ENCODE peak calls at places on chromosomes 4 and X, in six cellular contexts. X, K, P, J, H and N are unnamed samples.
A peak's percentile ranks its signal among the peaks of the same experiment; 100 is the strongest.

GRCh38 chr4:185470503-185471195 is 884 bp downstream of the CCDC110 start:
- DNase-seq in X (peak; percentile 26), K (peak; percentile 56), P (no peak), J (peak; percentile 41), H (peak; percentile 64), N (peak; percentile 65)

GRCh38 chr4:85842540-85842939 is 367.6 kb downstream of the ARHGAP24 start:
- DNase-seq in X (peak; percentile 42), K (no peak), P (no peak), J (no peak), H (no peak), N (no peak)

GRCh38 chr4:57905965-57906364 is 795.8 kb upstream of the IGFBP7 start:
- DNase-seq in X (no peak), K (no peak), P (no peak), J (no peak), H (no peak), N (no peak)

GRCh38 chrX:101759000-101759399 is 99.3 kb upstream of the ARMCX2 start:
- DNase-seq in X (peak; percentile 52), K (peak; percentile 18), P (no peak), J (peak; percentile 83), H (peak; percentile 38), N (peak; percentile 25)

GRCh38 chr4:176137626-176138025 is 57.8 kb downstream of the SPATA4 start:
- DNase-seq in X (no peak), K (no peak), P (no peak), J (no peak), H (no peak), N (no peak)

GRCh38 chr4:34417160-34417559 is 1827.2 kb downstream of the ARAP2 start:
- DNase-seq in X (peak; percentile 29), K (no peak), P (no peak), J (no peak), H (no peak), N (no peak)

GRCh38 chr4:74531952-74532794 is 87.2 kb downstream of the AREG start:
- DNase-seq in X (peak; percentile 87), K (no peak), P (no peak), J (peak; percentile 82), H (peak; percentile 22), N (no peak)

GRCh38 chrX:23788946-23789345 is 6.0 kb downstream of the SAT1 start:
- DNase-seq in X (no peak), K (no peak), P (no peak), J (no peak), H (no peak), N (no peak)

GRCh38 chr4:165094873-165095272 is 17.8 kb downstream of the TMEM192 start:
- DNase-seq in X (no peak), K (no peak), P (no peak), J (no peak), H (no peak), N (no peak)

GRCh38 chr4:184807797-184808718 is 17.7 kb downstream of the ACSL1 start:
- DNase-seq in X (peak; percentile 69), K (no peak), P (no peak), J (peak; percentile 91), H (no peak), N (no peak)

GRCh38 chr4:5378002-5378401 is 326.7 kb downstream of the STK32B start:
- DNase-seq in X (no peak), K (no peak), P (no peak), J (peak; percentile 21), H (no peak), N (no peak)

GRCh38 chr4:123833156-123833555 is 436.6 kb downstream of the SPRY1 start:
- DNase-seq in X (no peak), K (no peak), P (no peak), J (no peak), H (no peak), N (no peak)

GRCh38 chr4:10456270-10457254 is 664 bp downstream of the ZNF518B start:
- DNase-seq in X (peak; percentile 74), K (peak; percentile 53), P (peak; percentile 67), J (peak; percentile 79), H (peak; percentile 70), N (peak; percentile 57)

GRCh38 chr4:140691369-140691768 is 64.8 kb downstream of the TBC1D9 start:
- DNase-seq in X (peak; percentile 44), K (no peak), P (no peak), J (peak; percentile 76), H (no peak), N (no peak)

GRCh38 chrX:19443886-19444530 is 71.3 kb downstream of the MAP3K15 start:
- DNase-seq in X (no peak), K (no peak), P (no peak), J (no peak), H (no peak), N (no peak)

GRCh38 chr4:183468210-183469095 is 24.0 kb downstream of the CDKN2AIP start:
- DNase-seq in X (peak; percentile 54), K (no peak), P (no peak), J (no peak), H (no peak), N (no peak)

GRCh38 chr4:16029886-16030285 is 53.9 kb downstream of the PROM1 start:
- DNase-seq in X (no peak), K (no peak), P (no peak), J (no peak), H (no peak), N (no peak)

GRCh38 chr4:16034010-16034829 is 49.6 kb downstream of the PROM1 start:
- DNase-seq in X (peak; percentile 74), K (no peak), P (no peak), J (no peak), H (no peak), N (no peak)

GRCh38 chr4:16031554-16032381 is 52.1 kb downstream of the PROM1 start:
- DNase-seq in X (no peak), K (no peak), P (no peak), J (no peak), H (no peak), N (no peak)

GRCh38 chr4:16032382-16032743 is 51.5 kb downstream of the PROM1 start:
- DNase-seq in X (no peak), K (no peak), P (no peak), J (no peak), H (no peak), N (no peak)

DNA sequence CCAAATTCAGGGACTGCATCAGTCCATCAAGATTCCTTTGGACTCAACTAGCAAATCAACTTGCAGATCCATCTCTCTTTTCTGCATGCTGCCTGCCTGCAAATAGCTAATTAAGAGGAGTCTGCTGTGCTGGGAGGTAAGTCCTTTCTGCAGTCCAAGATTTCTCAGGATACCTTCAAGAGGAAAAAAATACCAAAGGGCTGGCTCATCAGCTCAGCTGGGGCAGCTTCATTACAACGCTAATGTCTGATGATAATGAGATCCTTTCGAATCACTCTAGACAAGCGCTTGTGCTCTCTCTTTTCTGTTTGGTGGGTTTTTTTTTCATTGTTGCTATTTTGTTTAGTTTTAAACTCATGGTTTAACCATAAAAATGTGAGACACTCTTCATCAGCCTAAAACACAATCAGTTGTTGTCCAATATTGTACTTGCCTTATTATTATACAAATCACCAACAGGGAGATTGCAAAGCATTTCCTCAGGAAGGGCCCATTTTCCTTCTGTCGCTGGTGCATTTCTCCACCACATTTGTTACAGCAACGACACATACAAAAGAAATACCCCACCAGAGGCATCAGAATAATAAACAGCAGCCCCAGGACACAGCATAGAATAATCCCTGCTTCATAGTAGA is 50.8 kb downstream of the PROM1 start:
- DNase-seq in X (peak; percentile 54), K (no peak), P (no peak), J (peak; percentile 62), H (no peak), N (no peak)
- H3K4me1 ChIP-seq in X (peaks cover 4% of the 10 kb centered on the region), K (no peaks in the 10 kb centered on the region), P (no peaks in the 10 kb centered on the region), J (peaks cover 88% of the 10 kb centered on the region), H (no peaks in the 10 kb centered on the region), N (no peaks in the 10 kb centered on the region)

GRCh38 chr4:152104286-152104685 is 343.5 kb upstream of the GATB start:
- DNase-seq in X (no peak), K (no peak), P (no peak), J (no peak), H (no peak), N (no peak)

GRCh38 chr4:152104846-152105462 is 344.1 kb upstream of the GATB start:
- DNase-seq in X (peak; percentile 40), K (no peak), P (no peak), J (no peak), H (no peak), N (no peak)

GRCh38 chr4:152107736-152108500 is 347.1 kb upstream of the GATB start:
- DNase-seq in X (no peak), K (no peak), P (no peak), J (no peak), H (no peak), N (no peak)

GRCh38 chr4:152106781-152107321 is 346.0 kb upstream of the GATB start:
- DNase-seq in X (no peak), K (no peak), P (no peak), J (no peak), H (no peak), N (no peak)

DNA sequence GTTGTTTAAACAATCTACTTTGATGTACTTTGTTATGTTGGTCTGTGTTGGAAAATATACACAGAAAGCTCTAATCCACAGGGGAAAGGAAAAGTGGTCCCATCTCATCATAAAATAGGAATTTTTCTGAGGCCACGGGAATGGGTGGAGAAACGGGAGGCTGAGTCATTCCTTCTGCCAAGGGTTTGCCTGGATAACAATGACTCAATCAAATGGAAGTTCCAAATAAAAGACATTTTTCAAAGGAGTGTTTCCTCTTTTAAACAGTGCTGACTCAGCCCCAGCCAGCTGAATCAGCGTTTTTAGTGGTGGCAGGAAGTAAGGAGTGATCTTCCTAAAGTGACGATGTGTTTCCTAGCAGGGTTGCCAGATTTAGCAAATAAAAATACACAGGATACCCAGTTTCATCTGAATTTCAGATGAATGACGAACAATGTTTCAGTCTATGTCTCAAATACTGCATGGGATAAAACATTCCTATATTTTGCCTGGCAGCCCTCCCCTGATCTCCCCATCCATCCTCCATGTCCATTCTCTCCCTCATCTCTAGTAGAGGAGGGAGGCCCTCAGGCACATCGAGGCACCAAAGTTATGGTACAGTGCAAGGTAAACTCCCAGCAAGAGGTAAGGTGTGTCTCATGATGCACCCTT is 345.4 kb upstream of the GATB start:
- DNase-seq in X (peak; percentile 99), K (no peak), P (no peak), J (peak; percentile 19), H (no peak), N (no peak)
- H3K4me1 ChIP-seq in X (peaks cover 18% of the 10 kb centered on the region), K (peaks cover 97% of the 10 kb centered on the region), P (peaks cover 95% of the 10 kb centered on the region), J (peaks cover 7% of the 10 kb centered on the region), H (peaks cover under 1% of the 10 kb centered on the region), N (peaks cover 93% of the 10 kb centered on the region)

DNA sequence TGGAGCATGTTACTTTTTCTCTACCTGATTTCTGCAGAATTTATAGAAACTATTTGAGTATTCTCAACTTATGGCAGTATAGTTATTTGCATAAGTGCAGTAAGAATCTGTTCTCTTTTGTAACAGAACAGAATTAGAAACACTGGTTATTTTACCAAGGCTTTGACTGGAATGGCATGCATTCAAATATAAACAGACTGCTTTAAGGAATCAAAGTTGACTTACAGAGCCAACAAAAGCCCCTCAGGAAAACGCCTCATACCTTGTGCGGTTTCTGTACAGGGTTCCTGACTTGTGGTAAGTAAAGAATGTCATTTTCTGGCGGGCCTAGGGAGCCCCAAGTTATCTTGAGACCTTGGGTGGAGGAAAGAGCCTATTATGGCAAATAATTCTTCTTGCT is 97.1 kb downstream of the GPR143 start:
- DNase-seq in X (peak; percentile 57), K (no peak), P (no peak), J (no peak), H (no peak), N (no peak)
- H3K4me1 ChIP-seq in X (peaks cover 2% of the 10 kb centered on the region), K (no peaks in the 10 kb centered on the region), P (no peaks in the 10 kb centered on the region), J (peaks cover 23% of the 10 kb centered on the region), H (peaks cover 8% of the 10 kb centered on the region), N (no peaks in the 10 kb centered on the region)

DNA sequence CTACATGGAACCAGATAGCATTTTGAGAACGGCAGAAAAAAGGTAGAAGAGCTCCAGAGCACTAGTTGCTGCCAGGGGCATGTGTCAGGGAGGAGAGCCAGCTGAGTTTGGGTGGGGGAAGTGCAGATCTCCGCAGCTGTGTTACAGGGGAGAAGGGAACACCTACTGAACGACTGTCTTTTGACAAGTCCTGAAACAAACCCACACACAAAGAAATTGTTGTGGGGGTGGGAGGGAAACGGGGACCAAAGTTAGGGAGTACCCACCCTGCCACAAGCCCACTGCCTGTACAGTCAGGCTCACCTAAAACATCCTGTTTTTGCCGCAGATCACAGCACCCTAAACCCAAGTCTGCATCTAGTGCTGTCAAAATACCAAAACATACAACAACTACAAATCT is 55.5 kb downstream of the LEF1 start:
- DNase-seq in X (no peak), K (peak; percentile 83), P (peak; percentile 51), J (no peak), H (no peak), N (peak; percentile 65)
- H3K4me1 ChIP-seq in X (peaks cover 9% of the 10 kb centered on the region), K (peaks cover 98% of the 10 kb centered on the region), P (peaks cover 100% of the 10 kb centered on the region), J (peaks cover 55% of the 10 kb centered on the region), H (peaks cover 88% of the 10 kb centered on the region), N (peaks cover 100% of the 10 kb centered on the region)